ENCODE peak calls at places on chromosomes 7 and 10, in seven cellular contexts. O is T-cell; T is MV-4-11; J is activated CD8-positive, alpha-beta memory T cell treated with anti-CD3 and anti-CD28 coated beads for 1 hour; H is AG09309; D is neural progenitor cell; Y is IMR-90. U is an unnamed sample.

GRCh38 chr10:111087968-111088505 is 11.2 kb downstream of the ADRA2A start:
- DNase-seq in O (no peak), T (no peak), J (no peak), H (no peak), D (no peak), Y (no peak), U (no peak)

GRCh38 chr7:27180431-27181175 is 4.4 kb downstream of the HOXA11 start:
- DNase-seq in O (no peak), T (no peak), J (no peak), H (no peak), D (no peak), Y (no peak), U (no peak)

GRCh38 chr7:156752371-156753297 is 112.1 kb downstream of the RNF32 start:
- DNase-seq in O (no peak), T (peak), J (no peak), H (no peak), D (peak), Y (peak), U (peak)

GRCh38 chr10:5898163-5898562 is 8.1 kb downstream of the FBH1 start:
- DNase-seq in O (no peak), T (no peak), J (no peak), H (no peak), D (no peak), Y (no peak), U (no peak)

GRCh38 chr7:125504848-125505247 is 575.2 kb upstream of the POT1 start:
- DNase-seq in O (no peak), T (no peak), J (no peak), H (no peak), D (no peak), Y (no peak), U (no peak)

GRCh38 chr7:88243345-88243909 is 23.6 kb upstream of the SRI start:
- DNase-seq in O (no peak), T (peak), J (no peak), H (no peak), D (peak), Y (peak), U (peak)

GRCh38 chr10:16586358-16587138 is 64.9 kb upstream of the C1QL3 start:
- DNase-seq in O (no peak), T (peak), J (no peak), H (no peak), D (no peak), Y (no peak), U (no peak)

GRCh38 chr7:33262476-33262875 is 133.1 kb downstream of the BBS9 start:
- DNase-seq in O (no peak), T (no peak), J (no peak), H (no peak), D (no peak), Y (peak), U (no peak)

GRCh38 chr7:128877756-128878120 is 15.1 kb downstream of the ATP6V1F start:
- DNase-seq in O (no peak), T (peak), J (no peak), H (no peak), D (no peak), Y (no peak), U (no peak)

GRCh38 chr10:114706458-114707055 is 48.5 kb upstream of the ABLIM1 start:
- DNase-seq in O (no peak), T (no peak), J (no peak), H (no peak), D (no peak), Y (no peak), U (no peak)

GRCh38 chr10:14560274-14560673 is 214.4 kb downstream of the FAM107B start:
- DNase-seq in O (no peak), T (peak), J (no peak), H (no peak), D (peak), Y (peak), U (no peak)

GRCh38 chr7:25659841-25660240 is 431.6 kb upstream of the NPVF start:
- DNase-seq in O (no peak), T (no peak), J (no peak), H (no peak), D (no peak), Y (no peak), U (no peak)

GRCh38 chr7:2032876-2033407 is 199.8 kb downstream of the MAD1L1 start:
- DNase-seq in O (no peak), T (no peak), J (no peak), H (no peak), D (no peak), Y (no peak), U (no peak)

GRCh38 chr10:103501186-103501585 is 7.7 kb downstream of the NEURL1 start:
- DNase-seq in O (no peak), T (no peak), J (no peak), H (no peak), D (no peak), Y (no peak), U (no peak)

GRCh38 chr10:62471718-62472117 is 97.5 kb downstream of the ZNF365 start:
- DNase-seq in O (no peak), T (no peak), J (no peak), H (no peak), D (no peak), Y (peak), U (no peak)

GRCh38 chr7:132751282-132751647 is 175.0 kb upstream of the PLXNA4 start:
- DNase-seq in O (no peak), T (no peak), J (no peak), H (no peak), D (peak), Y (no peak), U (no peak)

GRCh38 chr10:89478085-89478738 is 57.2 kb downstream of the SLC16A12 start:
- DNase-seq in O (no peak), T (peak), J (no peak), H (no peak), D (peak), Y (no peak), U (no peak)

GRCh38 chr7:801940-802364 is 30.3 kb upstream of the SUN1 start:
- DNase-seq in O (no peak), T (no peak), J (no peak), H (no peak), D (no peak), Y (no peak), U (peak)

GRCh38 chr10:91590904-91591791 is 41.7 kb downstream of the PPP1R3C start:
- DNase-seq in O (no peak), T (no peak), J (no peak), H (no peak), D (no peak), Y (peak), U (no peak)

GRCh38 chr7:42805601-42806000 is 106.3 kb downstream of the C7orf25 start:
- DNase-seq in O (no peak), T (no peak), J (no peak), H (no peak), D (no peak), Y (no peak), U (no peak)

GRCh38 chr7:115230882-115231508 is 309.1 kb downstream of the MDFIC start:
- DNase-seq in O (no peak), T (peak), J (no peak), H (peak), D (no peak), Y (peak), U (no peak)

GRCh38 chr7:26618898-26619297 is 245.5 kb downstream of the SKAP2 start:
- DNase-seq in O (no peak), T (no peak), J (no peak), H (no peak), D (no peak), Y (no peak), U (peak)

GRCh38 chr7:81236560-81236959 is 317.7 kb upstream of the SEMA3C start:
- DNase-seq in O (no peak), T (no peak), J (no peak), H (no peak), D (no peak), Y (no peak), U (no peak)

GRCh38 chr7:9945131-9945530 is 1028.5 kb upstream of the PHF14 start:
- DNase-seq in O (no peak), T (no peak), J (no peak), H (no peak), D (peak), Y (no peak), U (no peak)

GRCh38 chr7:117781707-117782106 is 91.5 kb downstream of the CTTNBP2 start:
- DNase-seq in O (no peak), T (no peak), J (no peak), H (no peak), D (no peak), Y (peak), U (no peak)

GRCh38 chr7:69714886-69715571 is 116.8 kb downstream of the AUTS2 start:
- DNase-seq in O (no peak), T (no peak), J (no peak), H (no peak), D (no peak), Y (no peak), U (no peak)

GRCh38 chr10:84179059-84179710 is 5.6 kb downstream of the GPR15LG start:
- DNase-seq in O (no peak), T (no peak), J (no peak), H (peak), D (no peak), Y (peak), U (peak)

GRCh38 chr7:27693794-27694193 is 31.1 kb upstream of the HIBADH start:
- DNase-seq in O (no peak), T (peak), J (no peak), H (no peak), D (no peak), Y (peak), U (no peak)

GRCh38 chr10:78630944-78631838 is 437.6 kb upstream of the ZMIZ1 start:
- DNase-seq in O (no peak), T (no peak), J (no peak), H (no peak), D (no peak), Y (peak), U (no peak)

GRCh38 chr10:12196531-12197211 is 683 bp downstream of the CDC123 start:
- DNase-seq in O (no peak), T (no peak), J (no peak), H (no peak), D (no peak), Y (no peak), U (no peak)

GRCh38 chr10:96889415-96890171 is 57.5 kb downstream of the LCOR start:
- DNase-seq in O (no peak), T (no peak), J (no peak), H (no peak), D (no peak), Y (no peak), U (no peak)

GRCh38 chr10:28807760-28808613 is 130.7 kb downstream of the BAMBI start:
- DNase-seq in O (no peak), T (peak), J (no peak), H (no peak), D (no peak), Y (peak), U (peak)